ENCODE peak calls at places on chromosome 10, in ten cellular contexts. T is fibroblast of lung, G is mesenchymal stem cell, X is endothelial cell of umbilical vein, S is Karpas-422, L is neural progenitor cell, Z is PC-3, M is mesendoderm, I is H9, R is IMR-90. W is an unnamed sample.

GRCh38 chr10:71390435-71390820 is 6.3 kb upstream of the CDH23 start:
- DNase-seq in T (no peak), G (no peak), X (no peak), S (no peak), L (no peak), Z (no peak), M (no peak), I (peak; percentile 19), R (no peak), W (no peak)

GRCh38 chr10:68333058-68333395 is 299 bp upstream of the PBLD start:
- DNase-seq in T (peak; percentile 74), G (no peak), X (no peak), S (no peak), L (no peak), Z (no peak), M (no peak), I (no peak), R (peak; percentile 56), W (no peak)

GRCh38 chr10:31318382-31318853 is 598 bp upstream of the ZEB1 start:
- DNase-seq in T (peak; percentile 84), G (peak; percentile 73), X (no peak), S (peak; percentile 94), L (peak; percentile 35), Z (peak; percentile 75), M (peak; percentile 60), I (peak; percentile 44), R (peak; percentile 80), W (no peak)

GRCh38 chr10:77602231-77602912 is 35.2 kb downstream of the KCNMA1 start:
- DNase-seq in T (no peak), G (peak; percentile 30), X (no peak), S (peak; percentile 61), L (no peak), Z (peak; percentile 35), M (no peak), I (no peak), R (peak; percentile 89), W (no peak)

GRCh38 chr10:128710795-128711183 is 584.6 kb upstream of the MKI67 start:
- DNase-seq in T (no peak), G (no peak), X (no peak), S (no peak), L (no peak), Z (no peak), M (no peak), I (no peak), R (no peak), W (no peak)

GRCh38 chr10:131129544-131129943 is 182.0 kb downstream of the TCERG1L start:
- DNase-seq in T (no peak), G (no peak), X (no peak), S (no peak), L (no peak), Z (no peak), M (peak; percentile 58), I (no peak), R (no peak), W (no peak)

GRCh38 chr10:15106352-15107013 is 9.3 kb downstream of the RPP38 start:
- DNase-seq in T (peak; percentile 41), G (peak; percentile 80), X (peak; percentile 81), S (peak; percentile 84), L (peak; percentile 81), Z (peak; percentile 73), M (peak; percentile 86), I (peak; percentile 75), R (peak; percentile 67), W (no peak)

GRCh38 chr10:71878327-71879034 is 27.4 kb upstream of the PSAP start:
- DNase-seq in T (no peak), G (no peak), X (no peak), S (peak; percentile 87), L (peak; percentile 32), Z (no peak), M (peak; percentile 77), I (peak; percentile 44), R (no peak), W (no peak)

GRCh38 chr10:1514641-1515040 is 222.7 kb downstream of the ADARB2 start:
- DNase-seq in T (no peak), G (no peak), X (no peak), S (no peak), L (no peak), Z (no peak), M (no peak), I (no peak), R (no peak), W (no peak)

GRCh38 chr10:1515780-1516491 is 221.4 kb downstream of the ADARB2 start:
- DNase-seq in T (no peak), G (no peak), X (no peak), S (no peak), L (no peak), Z (no peak), M (no peak), I (no peak), R (no peak), W (no peak)

GRCh38 chr10:1515121-1515779 is 222.1 kb downstream of the ADARB2 start:
- DNase-seq in T (no peak), G (no peak), X (no peak), S (no peak), L (no peak), Z (no peak), M (no peak), I (no peak), R (no peak), W (no peak)

GRCh38 chr10:1517684-1518083 is 219.6 kb downstream of the ADARB2 start:
- DNase-seq in T (no peak), G (no peak), X (no peak), S (no peak), L (no peak), Z (no peak), M (no peak), I (no peak), R (no peak), W (no peak)

DNA sequence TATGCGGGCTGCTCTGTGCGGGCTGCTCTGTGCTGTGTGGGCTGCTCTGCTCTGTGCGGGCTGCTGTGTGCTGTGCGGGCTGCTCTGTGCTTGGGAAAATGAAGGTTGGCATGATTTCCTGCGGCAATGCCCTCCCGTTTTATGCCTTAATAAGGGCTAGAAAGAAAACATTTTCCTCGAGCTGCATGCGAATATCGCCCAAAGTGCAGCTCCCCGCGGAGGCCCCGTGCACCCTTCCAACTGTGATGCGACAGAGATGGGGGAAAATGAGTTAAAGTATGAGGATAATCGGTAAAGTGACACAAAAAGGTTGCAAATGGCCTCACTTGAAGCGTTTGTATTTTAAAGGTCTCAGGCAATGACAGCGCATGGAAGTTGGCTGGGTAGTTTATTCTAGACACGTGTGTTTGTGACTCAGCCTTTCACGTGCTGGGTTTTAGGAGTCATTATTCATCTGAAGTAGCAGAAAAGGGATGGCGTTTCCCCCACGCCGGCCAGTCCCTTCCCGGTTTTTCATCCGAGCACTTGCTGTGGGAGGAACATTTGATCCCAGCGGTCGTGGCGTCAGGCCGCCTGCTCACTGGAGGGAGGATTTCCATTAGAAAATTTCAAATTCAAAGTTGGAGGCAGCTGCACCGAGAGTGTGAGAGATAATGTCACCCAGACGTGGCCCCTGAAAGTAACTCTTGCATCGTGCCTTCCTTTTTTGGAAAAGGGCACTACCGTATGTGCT is 220.7 kb downstream of the ADARB2 start:
- DNase-seq in T (no peak), G (no peak), X (no peak), S (no peak), L (no peak), Z (no peak), M (no peak), I (no peak), R (no peak), W (no peak)
- H3K4me2 ChIP-seq in T (no peak overlapping the region), G (no peak overlapping the region), X (no peak overlapping the region), S (no peak overlapping the region), L (no peak overlapping the region), Z (no peak overlapping the region), M (no peak overlapping the region), I (no peak overlapping the region), R (no peak overlapping the region), W (no peak overlapping the region)

DNA sequence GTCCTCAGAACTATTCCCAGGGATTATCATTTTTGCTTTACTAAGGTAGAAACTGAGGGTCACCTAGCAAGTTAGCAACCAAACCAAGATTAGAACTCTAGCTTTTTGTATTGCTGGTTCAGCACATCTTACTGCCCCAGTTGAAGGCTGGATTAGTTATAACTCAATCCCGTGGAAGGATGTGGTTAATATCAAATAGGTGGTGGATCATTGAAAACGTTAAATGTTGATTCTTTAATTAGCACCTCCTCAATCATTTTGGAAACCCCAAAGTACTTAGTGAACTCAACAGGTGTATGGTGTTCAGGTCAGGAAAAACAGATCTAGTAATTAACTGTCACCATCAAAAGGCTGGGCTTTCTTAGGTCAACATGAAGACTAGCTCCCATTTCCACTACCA is 152.4 kb downstream of the ARID5B start:
- DNase-seq in T (no peak), G (no peak), X (no peak), S (no peak), L (no peak), Z (no peak), M (no peak), I (no peak), R (no peak), W (no peak)
- H3K9ac ChIP-seq in T (no peak overlapping the region), G (peak overlapping the region; percentile 84), X (no peak overlapping the region), S (no peak overlapping the region), L (no peak overlapping the region), Z (no peak overlapping the region), M (no peak overlapping the region), I (no peak overlapping the region), R (peak overlapping the region; percentile 21), W (no peak overlapping the region)

GRCh38 chr10:86391236-86391840 is 24.7 kb upstream of the GRID1 start:
- DNase-seq in T (no peak), G (no peak), X (no peak), S (no peak), L (no peak), Z (no peak), M (no peak), I (no peak), R (no peak), W (no peak)

GRCh38 chr10:86390337-86391120 is 23.9 kb upstream of the GRID1 start:
- DNase-seq in T (no peak), G (no peak), X (no peak), S (no peak), L (no peak), Z (no peak), M (no peak), I (no peak), R (no peak), W (no peak)

GRCh38 chr10:86387221-86387794 is 20.7 kb upstream of the GRID1 start:
- DNase-seq in T (no peak), G (no peak), X (no peak), S (no peak), L (peak; percentile 39), Z (no peak), M (no peak), I (no peak), R (no peak), W (no peak)

GRCh38 chr10:86388119-86388704 is 21.6 kb upstream of the GRID1 start:
- DNase-seq in T (no peak), G (no peak), X (no peak), S (no peak), L (no peak), Z (no peak), M (no peak), I (peak; percentile 52), R (no peak), W (no peak)

DNA sequence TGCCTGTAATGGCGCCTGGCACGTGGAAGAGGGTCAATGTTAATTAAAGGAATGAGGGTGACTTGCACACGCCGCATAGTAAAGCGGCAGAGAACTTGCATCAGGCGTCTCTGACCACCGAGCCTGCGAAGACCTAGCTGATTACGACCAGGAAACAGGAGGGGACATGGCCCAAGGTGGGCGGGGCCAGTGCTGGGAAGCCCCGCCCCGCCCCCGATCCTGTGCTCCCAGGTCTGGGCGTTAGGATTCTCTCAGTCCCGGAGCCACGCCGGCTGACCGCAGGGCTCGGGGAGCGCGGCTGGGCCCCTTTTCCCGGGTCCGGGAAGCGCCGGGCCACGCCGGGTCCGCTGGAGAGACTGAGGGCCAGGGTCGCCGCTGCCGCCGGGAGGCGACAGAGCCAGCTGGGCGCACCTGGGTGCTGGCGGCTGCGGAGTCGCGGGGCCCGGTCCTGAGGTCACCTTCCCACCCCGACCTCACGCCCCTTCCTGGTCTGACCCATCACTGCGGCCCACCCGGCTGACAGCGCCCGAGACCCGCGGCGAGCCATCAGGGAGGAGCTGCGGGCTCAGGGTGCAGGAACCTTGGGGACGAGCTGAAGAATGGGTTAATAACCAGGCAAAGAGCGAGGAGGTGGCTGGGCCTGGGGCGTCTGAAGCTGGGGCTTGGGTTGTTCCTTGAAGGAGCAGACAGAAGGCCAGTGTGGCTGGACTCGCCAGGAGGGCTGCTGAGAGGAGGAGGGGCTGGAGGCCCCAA is 23.0 kb upstream of the GRID1 start:
- DNase-seq in T (no peak), G (peak; percentile 57), X (peak; percentile 29), S (no peak), L (peak; percentile 90), Z (no peak), M (peak; percentile 95), I (peak; percentile 94), R (peak; percentile 19), W (no peak)
- H3K4me2 ChIP-seq in T (no peak overlapping the region), G (peak overlapping the region; percentile 65), X (peak overlapping the region; percentile 27), S (no peak overlapping the region), L (peak overlapping the region; percentile 86), Z (no peak overlapping the region), M (peak overlapping the region; percentile 87), I (peak overlapping the region; percentile 45), R (peak overlapping the region; percentile 71), W (peak overlapping the region; percentile 48)

DNA sequence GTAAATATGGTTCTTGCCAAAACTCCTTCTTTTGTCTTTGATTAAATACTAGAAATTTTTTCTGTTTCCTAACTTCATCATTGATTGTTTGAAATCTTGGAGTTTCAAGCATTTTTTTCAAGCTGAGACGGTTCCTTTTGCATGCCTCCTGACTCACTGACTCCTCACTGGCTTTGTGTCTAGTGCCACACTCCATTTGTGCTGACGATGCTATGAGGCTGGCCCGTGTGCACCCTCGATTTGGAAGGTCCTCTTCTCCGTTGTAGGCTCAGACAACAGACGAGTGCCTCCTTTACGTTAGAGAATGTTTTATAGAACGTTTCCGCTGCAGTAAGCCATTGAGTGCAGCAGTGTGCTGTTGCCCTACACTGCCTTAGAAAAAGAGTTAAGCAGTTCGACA is 10.8 kb upstream of the CSGALNACT2 start:
- DNase-seq in T (peak; percentile 22), G (no peak), X (no peak), S (no peak), L (no peak), Z (no peak), M (no peak), I (peak; percentile 6), R (no peak), W (no peak)
- H3K9ac ChIP-seq in T (no peak overlapping the region), G (no peak overlapping the region), X (no peak overlapping the region), S (no peak overlapping the region), L (no peak overlapping the region), Z (no peak overlapping the region), M (no peak overlapping the region), I (no peak overlapping the region), R (no peak overlapping the region), W (no peak overlapping the region)